ENCODE peak calls at places on chromosomes 6 and 20, in four cellular contexts. B, R, T and G are unnamed samples.

GRCh38 chr20:38222231-38222922 is 38.2 kb downstream of the KIAA1755 start:
- DNase-seq in R (no peak), B (peak), T (peak), G (no peak)

GRCh38 chr20:58135441-58136170 is 92.8 kb downstream of the ANKRD60 start:
- DNase-seq in R (no peak), T (no peak), B (no peak), G (no peak)

GRCh38 chr6:167676666-167677421 is 149.9 kb upstream of the AFDN start:
- DNase-seq in R (no peak), T (no peak), B (no peak), G (no peak)

GRCh38 chr6:79710127-79710526 is 79.0 kb downstream of the SH3BGRL2 start:
- DNase-seq in B (no peak), R (no peak), T (no peak), G (no peak)

GRCh38 chr20:62576815-62577214 is 65.5 kb upstream of the SLCO4A1 start:
- DNase-seq in B (peak), T (no peak), R (no peak), G (no peak)

GRCh38 chr6:10412948-10413849 is 1.7 kb downstream of the TFAP2A start:
- DNase-seq in R (no peak), B (no peak), T (no peak), G (no peak)

GRCh38 chr6:17932362-17932852 is 55.0 kb downstream of the KIF13A start:
- DNase-seq in T (no peak), R (no peak), B (no peak), G (peak)

GRCh38 chr20:10739575-10739974 is 65.8 kb upstream of the JAG1 start:
- DNase-seq in R (no peak), T (no peak), B (no peak), G (no peak)

GRCh38 chr20:24503352-24503931 is 34.0 kb downstream of the SYNDIG1 start:
- DNase-seq in B (no peak), R (no peak), T (no peak), G (peak)

GRCh38 chr6:29130644-29131043 is 22.8 kb downstream of the OR2J3 start:
- DNase-seq in R (no peak), T (no peak), B (no peak), G (no peak)